ENCODE peak calls at places on chromosomes 5 and 9, in five cellular contexts. One of them, this sample, is unnamed.

GRCh38 chr9:133609311-133610098 is at the start of gene FAM163B:
- DNase-seq in stimulated activated CD4-positive, alpha-beta T cell treated with anti-CD3 and anti-CD28 coated beads, Interleukin-2, amount 100 ng/mL, for 48 hours: peak; percentile 27
- DNase-seq in mammary epithelial cell: peak; percentile 9
- DNase-seq in activated T-cell treated with anti-CD3 and anti-CD28 coated beads for 1 hour: peak; percentile 20
- DNase-seq in GM06990: no peak
- DNase-seq in this sample: no peak

GRCh38 chr5:137617806-137618205 is 118.1 kb downstream of the KLHL3 start:
- DNase-seq in stimulated activated CD4-positive, alpha-beta T cell treated with anti-CD3 and anti-CD28 coated beads, Interleukin-2, amount 100 ng/mL, for 48 hours: no peak
- DNase-seq in mammary epithelial cell: no peak
- DNase-seq in activated T-cell treated with anti-CD3 and anti-CD28 coated beads for 1 hour: no peak
- DNase-seq in GM06990: no peak
- DNase-seq in this sample: no peak

GRCh38 chr9:14212116-14212515 is 101.8 kb downstream of the NFIB start:
- DNase-seq in stimulated activated CD4-positive, alpha-beta T cell treated with anti-CD3 and anti-CD28 coated beads, Interleukin-2, amount 100 ng/mL, for 48 hours: no peak
- DNase-seq in mammary epithelial cell: peak; percentile 68
- DNase-seq in activated T-cell treated with anti-CD3 and anti-CD28 coated beads for 1 hour: no peak
- DNase-seq in GM06990: no peak
- DNase-seq in this sample: no peak

GRCh38 chr5:163661358-163661757 is 155.9 kb downstream of the MAT2B start:
- DNase-seq in stimulated activated CD4-positive, alpha-beta T cell treated with anti-CD3 and anti-CD28 coated beads, Interleukin-2, amount 100 ng/mL, for 48 hours: no peak
- DNase-seq in mammary epithelial cell: no peak
- DNase-seq in activated T-cell treated with anti-CD3 and anti-CD28 coated beads for 1 hour: no peak
- DNase-seq in GM06990: no peak
- DNase-seq in this sample: no peak

GRCh38 chr9:136664799-136665082 is 2.0 kb downstream of the EGFL7 start:
- DNase-seq in stimulated activated CD4-positive, alpha-beta T cell treated with anti-CD3 and anti-CD28 coated beads, Interleukin-2, amount 100 ng/mL, for 48 hours: no peak
- DNase-seq in mammary epithelial cell: no peak
- DNase-seq in activated T-cell treated with anti-CD3 and anti-CD28 coated beads for 1 hour: no peak
- DNase-seq in GM06990: no peak
- DNase-seq in this sample: no peak

GRCh38 chr9:123120953-123121352 is 87.5 kb downstream of the GPR21 start:
- DNase-seq in stimulated activated CD4-positive, alpha-beta T cell treated with anti-CD3 and anti-CD28 coated beads, Interleukin-2, amount 100 ng/mL, for 48 hours: no peak
- DNase-seq in mammary epithelial cell: no peak
- DNase-seq in activated T-cell treated with anti-CD3 and anti-CD28 coated beads for 1 hour: no peak
- DNase-seq in GM06990: no peak
- DNase-seq in this sample: no peak

GRCh38 chr9:136890661-136891060 is 4.3 kb downstream of the TRAF2 start:
- DNase-seq in stimulated activated CD4-positive, alpha-beta T cell treated with anti-CD3 and anti-CD28 coated beads, Interleukin-2, amount 100 ng/mL, for 48 hours: no peak
- DNase-seq in mammary epithelial cell: no peak
- DNase-seq in activated T-cell treated with anti-CD3 and anti-CD28 coated beads for 1 hour: no peak
- DNase-seq in GM06990: no peak
- DNase-seq in this sample: no peak

GRCh38 chr9:16367605-16368424 is 502.7 kb downstream of the BNC2 start:
- DNase-seq in stimulated activated CD4-positive, alpha-beta T cell treated with anti-CD3 and anti-CD28 coated beads, Interleukin-2, amount 100 ng/mL, for 48 hours: no peak
- DNase-seq in mammary epithelial cell: peak; percentile 72
- DNase-seq in activated T-cell treated with anti-CD3 and anti-CD28 coated beads for 1 hour: no peak
- DNase-seq in GM06990: no peak
- DNase-seq in this sample: no peak

GRCh38 chr9:107782789-107783188 is 293.2 kb upstream of the KLF4 start:
- DNase-seq in stimulated activated CD4-positive, alpha-beta T cell treated with anti-CD3 and anti-CD28 coated beads, Interleukin-2, amount 100 ng/mL, for 48 hours: no peak
- DNase-seq in mammary epithelial cell: no peak
- DNase-seq in activated T-cell treated with anti-CD3 and anti-CD28 coated beads for 1 hour: no peak
- DNase-seq in GM06990: no peak
- DNase-seq in this sample: no peak

GRCh38 chr5:115375922-115376321 is 79.5 kb upstream of the CCDC112 start:
- DNase-seq in stimulated activated CD4-positive, alpha-beta T cell treated with anti-CD3 and anti-CD28 coated beads, Interleukin-2, amount 100 ng/mL, for 48 hours: no peak
- DNase-seq in mammary epithelial cell: no peak
- DNase-seq in activated T-cell treated with anti-CD3 and anti-CD28 coated beads for 1 hour: no peak
- DNase-seq in GM06990: no peak
- DNase-seq in this sample: no peak

GRCh38 chr9:133715295-133715865 is 22.8 kb downstream of the SARDH start:
- DNase-seq in stimulated activated CD4-positive, alpha-beta T cell treated with anti-CD3 and anti-CD28 coated beads, Interleukin-2, amount 100 ng/mL, for 48 hours: no peak
- DNase-seq in mammary epithelial cell: no peak
- DNase-seq in activated T-cell treated with anti-CD3 and anti-CD28 coated beads for 1 hour: no peak
- DNase-seq in GM06990: no peak
- DNase-seq in this sample: no peak

GRCh38 chr5:156526081-156527017 is 199.4 kb downstream of the SGCD start:
- DNase-seq in stimulated activated CD4-positive, alpha-beta T cell treated with anti-CD3 and anti-CD28 coated beads, Interleukin-2, amount 100 ng/mL, for 48 hours: no peak
- DNase-seq in mammary epithelial cell: no peak
- DNase-seq in activated T-cell treated with anti-CD3 and anti-CD28 coated beads for 1 hour: no peak
- DNase-seq in GM06990: no peak
- DNase-seq in this sample: no peak

GRCh38 chr9:105886136-105886535 is 191.8 kb downstream of the TMEM38B start:
- DNase-seq in stimulated activated CD4-positive, alpha-beta T cell treated with anti-CD3 and anti-CD28 coated beads, Interleukin-2, amount 100 ng/mL, for 48 hours: no peak
- DNase-seq in mammary epithelial cell: no peak
- DNase-seq in activated T-cell treated with anti-CD3 and anti-CD28 coated beads for 1 hour: no peak
- DNase-seq in GM06990: no peak
- DNase-seq in this sample: no peak